ENCODE peak calls at places on chromosomes 1 and 21, in seven cellular contexts. C, F, E, Z, J, H and A are unnamed samples.

GRCh38 chr1:153598309-153599172 is 14.4 kb downstream of the S100A16 start:
- DNase-seq in C (no peak), F (no peak), E (peak), Z (peak), J (no peak), H (no peak), A (no peak)

GRCh38 chr1:47262787-47263413 is 30.9 kb upstream of the TAL1 start:
- DNase-seq in C (peak), F (peak), E (peak), Z (peak), J (peak), H (no peak), A (no peak)

GRCh38 chr21:29335720-29336119 is 37.0 kb downstream of the BACH1 start:
- DNase-seq in C (no peak), F (peak), E (no peak), Z (no peak), J (no peak), H (no peak), A (no peak)

GRCh38 chr1:183816110-183816509 is 11.2 kb downstream of the RGL1 start:
- DNase-seq in C (no peak), F (no peak), E (no peak), Z (no peak), J (no peak), H (no peak), A (no peak)

GRCh38 chr1:46489638-46490602 is at the start of gene DMBX1:
- DNase-seq in C (no peak), F (peak), E (peak), Z (no peak), J (no peak), H (no peak), A (no peak)

GRCh38 chr1:28981170-28981569 is 66.8 kb downstream of the EPB41 start:
- DNase-seq in C (no peak), F (no peak), E (no peak), Z (no peak), J (no peak), H (no peak), A (no peak)

GRCh38 chr1:230084408-230085177 is 17.6 kb downstream of the GALNT2 start:
- DNase-seq in C (peak), F (peak), E (no peak), Z (peak), J (no peak), H (peak), A (peak)

GRCh38 chr1:210792703-210793102 is 341.2 kb downstream of the KCNH1 start:
- DNase-seq in C (no peak), F (peak), E (no peak), Z (peak), J (no peak), H (no peak), A (peak)

GRCh38 chr1:82124987-82125638 is 324.4 kb downstream of the ADGRL2 start:
- DNase-seq in C (no peak), F (no peak), E (peak), Z (no peak), J (no peak), H (no peak), A (no peak)

GRCh38 chr1:81517987-81518386 is 282.7 kb upstream of the ADGRL2 start:
- DNase-seq in C (no peak), F (no peak), E (no peak), Z (no peak), J (no peak), H (no peak), A (no peak)

GRCh38 chr1:156420209-156421061 is 51.4 kb downstream of the RHBG start:
- DNase-seq in C (no peak), F (no peak), E (peak), Z (no peak), J (no peak), H (no peak), A (no peak)

GRCh38 chr1:94061513-94062443 is 59.2 kb downstream of the ABCA4 start:
- DNase-seq in C (peak), F (peak), E (peak), Z (peak), J (peak), H (peak), A (no peak)

GRCh38 chr1:19643602-19644419 is at the start of gene NBL1:
- DNase-seq in C (no peak), F (peak), E (peak), Z (peak), J (no peak), H (peak), A (no peak)

GRCh38 chr1:93707956-93708355 is 26.3 kb upstream of the BCAR3 start:
- DNase-seq in C (no peak), F (peak), E (no peak), Z (no peak), J (no peak), H (no peak), A (no peak)

GRCh38 chr1:174812656-174813055 is 187.1 kb upstream of the CACYBP start:
- DNase-seq in C (no peak), F (no peak), E (peak), Z (peak), J (no peak), H (no peak), A (no peak)

GRCh38 chr1:2921970-2922686 is 99.1 kb upstream of the ACTRT2 start:
- DNase-seq in C (no peak), F (no peak), E (peak), Z (no peak), J (no peak), H (no peak), A (no peak)

GRCh38 chr1:17752356-17752755 is 2.8 kb upstream of the ACTL8 start:
- DNase-seq in C (no peak), F (no peak), E (no peak), Z (no peak), J (no peak), H (no peak), A (no peak)

GRCh38 chr1:234772345-234773147 is 162.6 kb upstream of the IRF2BP2 start:
- DNase-seq in C (peak), F (peak), E (peak), Z (peak), J (peak), H (peak), A (peak)

GRCh38 chr1:202632241-202632640 is 78.0 kb downstream of the SYT2 start:
- DNase-seq in C (no peak), F (no peak), E (no peak), Z (no peak), J (no peak), H (no peak), A (no peak)

GRCh38 chr1:47440849-47441170 is 3.0 kb downstream of the FOXD2 start:
- DNase-seq in C (no peak), F (no peak), E (no peak), Z (no peak), J (no peak), H (no peak), A (no peak)

GRCh38 chr1:246302251-246302625 is 204.8 kb downstream of the SMYD3 start:
- DNase-seq in C (no peak), F (no peak), E (no peak), Z (no peak), J (no peak), H (no peak), A (no peak)

GRCh38 chr1:209335090-209335692 is 248.3 kb upstream of the CAMK1G start:
- DNase-seq in C (peak), F (peak), E (peak), Z (peak), J (no peak), H (no peak), A (no peak)

GRCh38 chr1:64124751-64125445 is 78.5 kb upstream of the UBE2U start:
- DNase-seq in C (no peak), F (no peak), E (no peak), Z (no peak), J (no peak), H (no peak), A (no peak)

GRCh38 chr1:65309317-65310077 is at the start of gene DNAJC6:
- DNase-seq in C (no peak), F (peak), E (peak), Z (peak), J (no peak), H (peak), A (no peak)

DNA sequence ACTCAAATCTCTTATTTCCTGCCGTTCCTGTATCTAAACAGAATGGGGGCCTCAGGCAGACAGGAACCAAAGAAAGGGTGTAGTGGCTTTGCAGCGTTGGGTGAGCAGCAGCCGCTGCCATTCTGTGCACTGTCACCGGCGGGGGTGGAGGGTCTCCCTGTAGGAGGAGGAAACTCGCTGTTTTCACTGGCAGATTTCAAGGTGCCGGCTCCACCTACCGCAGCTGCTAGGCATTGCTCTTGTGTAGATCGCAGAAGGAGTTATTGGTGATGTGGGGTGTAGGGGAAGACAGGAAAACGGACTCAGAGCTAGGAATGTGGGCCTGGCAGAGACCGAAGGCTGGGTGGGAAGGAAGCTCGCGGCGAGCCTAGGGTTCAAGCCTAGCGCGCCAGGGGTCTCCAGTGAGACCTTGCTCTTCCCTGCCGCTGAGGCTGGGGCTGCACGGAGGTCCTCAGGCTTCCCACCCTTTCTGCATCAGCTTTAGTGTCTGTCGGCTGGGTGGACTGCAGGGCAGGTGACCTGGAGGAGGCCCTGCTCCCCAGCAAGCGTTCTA is 20.8 kb downstream of the ATP5PO start:
- DNase-seq in C (no peak), F (peak), E (peak), Z (peak), J (peak), H (peak), A (no peak)
- H3K4me3 ChIP-seq in C (peak), F (peak), E (peak), Z (peak), J (no peak), H (peak), A (peak)

DNA sequence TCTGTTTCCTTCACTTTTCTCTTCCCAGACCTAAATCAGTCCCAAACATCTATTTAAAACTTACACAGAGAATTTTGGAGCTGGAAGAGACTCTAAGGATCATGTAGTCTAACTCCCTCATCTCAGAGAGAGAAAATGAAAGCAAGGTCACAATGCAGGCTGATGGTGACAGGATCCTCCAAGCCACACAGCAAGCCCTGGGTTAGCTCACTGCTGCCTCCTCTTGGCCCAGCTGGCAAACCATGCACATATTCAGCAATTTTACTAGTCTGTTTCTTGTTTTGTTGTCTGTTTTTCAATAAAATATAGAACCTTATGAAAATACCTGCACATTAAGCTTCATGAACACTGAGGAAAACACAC is 27.7 kb upstream of the LY9 start:
- DNase-seq in C (peak), F (peak), E (peak), Z (peak), J (no peak), H (no peak), A (no peak)
- TF ChIP-seq CTCF in C (peak), F (peak), E (peak), Z (peak), J (no peak), H (peak), A (peak)

GRCh38 chr1:21325231-21325718 is 35.0 kb upstream of the ECE1 start:
- DNase-seq in C (no peak), F (no peak), E (no peak), Z (no peak), J (no peak), H (no peak), A (no peak)
- H3K4me3 ChIP-seq in C (no peak), F (no peak), E (no peak), Z (no peak), J (no peak), H (no peak), A (no peak)

GRCh38 chr1:204900721-204901120 is 30.1 kb downstream of the NFASC start:
- DNase-seq in C (no peak), F (no peak), E (no peak), Z (no peak), J (no peak), H (no peak), A (no peak)

GRCh38 chr1:204896787-204897469 is 26.3 kb downstream of the NFASC start:
- DNase-seq in C (no peak), F (no peak), E (no peak), Z (no peak), J (no peak), H (no peak), A (no peak)

GRCh38 chr1:204904228-204904810 is 33.7 kb downstream of the NFASC start:
- DNase-seq in C (no peak), F (no peak), E (no peak), Z (no peak), J (no peak), H (no peak), A (no peak)

DNA sequence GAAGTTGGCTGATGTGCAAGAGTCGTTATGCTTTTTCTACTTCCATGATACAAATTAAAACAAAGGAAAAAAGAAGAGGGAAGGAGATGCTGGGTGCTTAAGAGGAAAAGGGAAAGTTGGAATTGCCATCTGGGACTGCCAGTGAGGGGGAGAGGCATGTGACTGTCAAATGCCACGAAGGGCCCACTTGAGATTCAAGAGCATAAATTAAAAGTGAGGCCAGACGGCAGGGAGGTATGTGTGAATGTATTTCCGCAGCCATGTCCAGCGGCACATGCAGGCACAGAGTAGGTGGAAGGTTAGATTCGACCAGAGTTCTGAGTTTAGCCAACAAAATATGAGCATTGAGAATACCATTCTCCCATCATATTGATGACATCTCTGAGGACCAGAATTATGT is 32.0 kb downstream of the NFASC start:
- DNase-seq in C (no peak), F (no peak), E (no peak), Z (no peak), J (no peak), H (no peak), A (no peak)
- TF ChIP-seq CTCF in C (no peak), F (no peak), E (no peak), Z (no peak), J (no peak), H (no peak), A (no peak)

GRCh38 chr1:160620942-160621632 is 25.8 kb downstream of the SLAMF1 start:
- DNase-seq in C (no peak), F (no peak), E (no peak), Z (no peak), J (no peak), H (no peak), A (no peak)
- H3K4me3 ChIP-seq in C (no peak), F (no peak), E (no peak), Z (no peak), J (no peak), H (no peak), A (no peak)